ENCODE peak calls at places on chromosomes 16 and 17, in nine cellular contexts. R, L, U, E, P, Z, H, N and K are unnamed samples. For H3K36me3, the result is how much of the 10 kb centered on the place peaks cover.

GRCh38 chr16:53130193-53131049 is 75.6 kb downstream of the CHD9 start:
- DNase-seq in R (peak), L (peak), U (peak), E (peak), P (peak), Z (peak), H (peak), N (peak), K (peak)

GRCh38 chr17:45225051-45225700 is 3.5 kb downstream of the FMNL1 start:
- DNase-seq in R (no peak), L (no peak), U (no peak), E (no peak), P (no peak), Z (peak), H (no peak), N (no peak), K (peak)

GRCh38 chr17:82567286-82567685 is 47.8 kb downstream of the FOXK2 start:
- DNase-seq in R (no peak), L (no peak), U (no peak), E (peak), P (no peak), Z (no peak), H (no peak), N (no peak), K (no peak)

GRCh38 chr17:64380985-64381384 is 9.7 kb downstream of the PECAM1 start:
- DNase-seq in R (no peak), L (no peak), U (no peak), E (no peak), P (no peak), Z (no peak), H (no peak), N (no peak), K (no peak)

GRCh38 chr17:29617125-29617480 is 5.6 kb downstream of the CORO6 start:
- DNase-seq in R (peak), L (peak), U (peak), E (peak), P (peak), Z (peak), H (peak), N (peak), K (peak)

GRCh38 chr17:45149037-45149668 is 878 bp downstream of the HEXIM1 start:
- DNase-seq in R (peak), L (peak), U (peak), E (peak), P (peak), Z (peak), H (peak), N (peak), K (peak)

GRCh38 chr16:14180431-14181059 is 109.4 kb downstream of the MRTFB start:
- DNase-seq in R (peak), L (no peak), U (no peak), E (no peak), P (no peak), Z (no peak), H (no peak), N (no peak), K (no peak)

GRCh38 chr17:38605852-38606645 is at the start of gene SRCIN1:
- DNase-seq in R (peak), L (peak), U (no peak), E (peak), P (peak), Z (peak), H (no peak), N (peak), K (peak)

GRCh38 chr17:44708401-44709263 is at the start of gene DBF4B:
- DNase-seq in R (peak), L (peak), U (peak), E (peak), P (peak), Z (peak), H (peak), N (peak), K (peak)

GRCh38 chr17:62797959-62798358 is 10.2 kb downstream of the MARCHF10 start:
- DNase-seq in R (no peak), L (no peak), U (no peak), E (no peak), P (no peak), Z (no peak), H (no peak), N (no peak), K (no peak)

GRCh38 chr17:44795928-44796327 is 34.2 kb downstream of the GJC1 start:
- DNase-seq in R (no peak), L (no peak), U (no peak), E (no peak), P (no peak), Z (no peak), H (no peak), N (no peak), K (no peak)

GRCh38 chr16:50747206-50747956 is 5.5 kb downstream of the CYLD start:
- DNase-seq in R (no peak), L (no peak), U (no peak), E (peak), P (no peak), Z (peak), H (no peak), N (no peak), K (peak)

GRCh38 chr17:1107777-1108559 is 71.8 kb downstream of the ABR start:
- DNase-seq in R (no peak), L (peak), U (no peak), E (no peak), P (no peak), Z (no peak), H (no peak), N (peak), K (no peak)

GRCh38 chr16:6428861-6429260 is 903.8 kb upstream of the RBFOX1 start:
- DNase-seq in R (no peak), L (peak), U (no peak), E (no peak), P (no peak), Z (no peak), H (no peak), N (no peak), K (no peak)

GRCh38 chr16:27291106-27291505 is 22.5 kb upstream of the NSMCE1 start:
- DNase-seq in R (no peak), L (no peak), U (no peak), E (no peak), P (no peak), Z (no peak), H (no peak), N (no peak), K (no peak)

GRCh38 chr17:82295472-82295814 is 21.9 kb upstream of the CSNK1D start:
- DNase-seq in R (no peak), L (no peak), U (no peak), E (no peak), P (no peak), Z (no peak), H (no peak), N (no peak), K (no peak)

GRCh38 chr17:72545756-72546155 is 424.9 kb downstream of the SOX9 start:
- DNase-seq in R (no peak), L (no peak), U (no peak), E (no peak), P (no peak), Z (no peak), H (no peak), N (no peak), K (no peak)

GRCh38 chr16:68332411-68333121 is 21.7 kb downstream of the PRMT7 start:
- DNase-seq in R (peak), L (no peak), U (peak), E (peak), P (no peak), Z (peak), H (no peak), N (no peak), K (no peak)

GRCh38 chr17:58081641-58082340 is 1.4 kb upstream of the DYNLL2 start:
- DNase-seq in R (no peak), L (peak), U (no peak), E (no peak), P (no peak), Z (no peak), H (no peak), N (no peak), K (peak)

GRCh38 chr16:77171750-77172635 is 19.0 kb upstream of the MON1B start:
- DNase-seq in R (peak), L (peak), U (no peak), E (peak), P (no peak), Z (peak), H (no peak), N (no peak), K (peak)

GRCh38 chr17:45265823-45266222 is 3.9 kb upstream of the SPATA32 start:
- DNase-seq in R (no peak), L (no peak), U (peak), E (no peak), P (no peak), Z (no peak), H (no peak), N (no peak), K (no peak)

GRCh38 chr16:48153689-48154265 is 2.0 kb downstream of the ABCC12 start:
- DNase-seq in R (no peak), L (no peak), U (no peak), E (no peak), P (no peak), Z (no peak), H (no peak), N (no peak), K (no peak)

GRCh38 chr17:62792122-62792800 is 15.9 kb downstream of the MARCHF10 start:
- DNase-seq in R (no peak), L (peak), U (no peak), E (no peak), P (no peak), Z (no peak), H (no peak), N (no peak), K (no peak)

GRCh38 chr17:37483311-37484039 is 6.2 kb upstream of the DUSP14 start:
- DNase-seq in R (no peak), L (no peak), U (peak), E (peak), P (no peak), Z (no peak), H (no peak), N (no peak), K (peak)

GRCh38 chr16:30941600-30942420 is 7.1 kb upstream of the ORAI3 start:
- DNase-seq in R (peak), L (peak), U (peak), E (peak), P (peak), Z (peak), H (peak), N (peak), K (peak)

GRCh38 chr17:28357061-28357900 is at the start of gene POLDIP2:
- DNase-seq in R (peak), L (peak), U (peak), E (peak), P (peak), Z (peak), H (peak), N (peak), K (peak)
- H3K36me3 ChIP-seq in R (half or more), L (half or more), U (half or more), E (under half), P (half or more), Z (under half), H (under half), N (under half), K (under half)

DNA sequence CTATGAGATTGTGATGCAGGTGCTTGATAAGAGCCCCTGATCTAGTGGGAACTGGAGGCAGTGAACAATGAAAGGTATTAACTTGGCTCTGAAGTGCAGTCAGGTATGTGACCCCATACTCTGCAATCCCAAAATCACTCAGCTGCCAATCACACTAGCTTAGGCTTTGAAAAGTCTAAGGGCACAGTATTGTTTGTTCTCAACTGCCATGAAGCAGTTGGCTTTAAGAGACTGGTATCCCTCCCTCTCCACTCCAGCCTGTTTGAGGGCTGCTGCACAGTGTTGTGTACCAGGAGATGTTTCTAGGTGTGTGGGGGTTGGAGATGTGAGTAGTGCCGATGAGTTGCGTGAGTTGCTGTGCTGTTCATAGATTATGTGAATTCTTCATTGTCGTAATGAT is 2.4 kb downstream of the YPEL2 start:
- DNase-seq in R (peak), L (no peak), U (no peak), E (no peak), P (no peak), Z (no peak), H (no peak), N (no peak), K (peak)
- H3K4me3 ChIP-seq in R (peak), L (no peak), U (peak), E (no peak), P (peak), Z (no peak), H (no peak), N (peak), K (no peak)

GRCh38 chr16:2061526-2061925 is 13.7 kb downstream of the TSC2 start:
- DNase-seq in R (no peak), L (no peak), U (no peak), E (no peak), P (no peak), Z (no peak), H (no peak), N (no peak), K (no peak)

GRCh38 chr16:2061023-2061422 is 13.2 kb downstream of the TSC2 start:
- DNase-seq in R (no peak), L (no peak), U (no peak), E (no peak), P (no peak), Z (no peak), H (no peak), N (no peak), K (no peak)

GRCh38 chr16:2058901-2059300 is 11.1 kb downstream of the TSC2 start:
- DNase-seq in R (no peak), L (no peak), U (no peak), E (no peak), P (no peak), Z (no peak), H (no peak), N (no peak), K (no peak)

GRCh38 chr16:2062801-2063200 is 15.0 kb downstream of the TSC2 start:
- DNase-seq in R (no peak), L (no peak), U (no peak), E (no peak), P (no peak), Z (no peak), H (no peak), N (no peak), K (no peak)

GRCh38 chr16:2060346-2060745 is 12.6 kb downstream of the TSC2 start:
- DNase-seq in R (no peak), L (no peak), U (no peak), E (no peak), P (no peak), Z (no peak), H (no peak), N (no peak), K (no peak)
- H3K36me3 ChIP-seq in R (under half), L (under half), U (half or more), E (half or more), P (half or more), Z (under half), H (under half), N (under half), K (under half)

GRCh38 chr16:81180578-81180977 is 57.9 kb upstream of the BCO1 start:
- DNase-seq in R (no peak), L (no peak), U (no peak), E (no peak), P (no peak), Z (no peak), H (no peak), N (no peak), K (no peak)
- H3K4me3 ChIP-seq in R (no peak), L (no peak), U (no peak), E (no peak), P (peak), Z (no peak), H (no peak), N (peak), K (no peak)

DNA sequence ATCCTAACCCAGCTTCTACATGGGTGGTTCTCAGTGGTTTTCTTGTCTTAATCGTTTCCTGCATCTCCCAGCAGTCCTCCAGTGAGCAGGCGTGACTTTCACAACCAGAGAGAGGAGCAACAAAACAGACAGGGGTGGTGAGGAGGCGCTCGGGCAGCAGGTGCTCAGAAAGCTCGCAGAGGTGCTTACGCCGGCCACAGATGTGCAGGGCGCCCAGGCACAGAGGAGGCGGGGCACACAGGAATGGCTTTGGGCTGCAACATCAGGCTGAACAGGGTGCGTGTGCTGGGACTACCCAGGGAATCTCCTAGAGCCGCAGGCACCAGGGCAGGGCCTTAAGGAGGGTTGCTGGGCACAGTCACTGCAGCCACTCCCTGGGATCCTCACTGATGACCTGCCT is 32.6 kb downstream of the KLHDC4 start:
- DNase-seq in R (no peak), L (no peak), U (no peak), E (no peak), P (no peak), Z (peak), H (no peak), N (no peak), K (no peak)
- H3K36me3 ChIP-seq in R (under half), L (under half), U (under half), E (under half), P (under half), Z (under half), H (under half), N (under half), K (under half)

GRCh38 chr16:86569843-86570447 is 3.3 kb downstream of the FOXC2 start:
- DNase-seq in R (no peak), L (no peak), U (no peak), E (no peak), P (no peak), Z (no peak), H (no peak), N (no peak), K (no peak)
- H3K4me3 ChIP-seq in R (peak), L (no peak), U (no peak), E (no peak), P (peak), Z (no peak), H (no peak), N (peak), K (no peak)